ENCODE peak calls at places on chromosomes 2 and 18, in six cellular contexts. I is GM12891; D is CD4-positive, alpha-beta memory T cell; J is ELR; C is cardiac muscle cell; Q is GM12892. Y is an unnamed sample.

GRCh38 chr2:118032169-118033013 is 18.5 kb upstream of the CCDC93 start:
- DNase-seq in J (peak), Q (no peak), D (peak), I (no peak), C (peak), Y (no peak)

GRCh38 chr2:36358317-36358659 is 2.7 kb downstream of the CRIM1 start:
- DNase-seq in I (no peak), Q (no peak), C (no peak), D (no peak), J (peak), Y (no peak)

GRCh38 chr18:59957957-59958356 is 58.2 kb downstream of the PMAIP1 start:
- DNase-seq in C (peak), I (no peak), Q (no peak), D (no peak), J (peak), Y (peak)

GRCh38 chr18:76604642-76605240 is 109.7 kb upstream of the ZNF516 start:
- DNase-seq in D (no peak), Q (no peak), I (no peak), C (no peak), J (peak), Y (peak)

GRCh38 chr2:210009896-210010295 is 7.5 kb downstream of the RPE start:
- DNase-seq in Q (no peak), J (no peak), C (no peak), D (no peak), I (no peak), Y (no peak)

GRCh38 chr18:8799593-8799992 is 94.2 kb downstream of the MTCL1 start:
- DNase-seq in D (no peak), C (no peak), J (no peak), Q (no peak), I (no peak), Y (no peak)

GRCh38 chr2:67456441-67456840 is 59.3 kb downstream of the ETAA1 start:
- DNase-seq in C (no peak), I (no peak), Q (no peak), J (no peak), D (no peak), Y (no peak)

GRCh38 chr18:46134920-46135675 is 30.9 kb downstream of the HAUS1 start:
- DNase-seq in J (no peak), I (no peak), D (no peak), Q (no peak), C (peak), Y (no peak)

GRCh38 chr2:215930505-215931233 is 82.7 kb downstream of the MREG start:
- DNase-seq in I (no peak), C (no peak), D (no peak), Q (no peak), J (peak), Y (peak)

GRCh38 chr2:237686659-237687136 is 59.3 kb downstream of the LRRFIP1 start:
- DNase-seq in Q (no peak), D (no peak), C (no peak), J (peak), I (no peak), Y (no peak)